ENCODE peak calls at places on chromosomes 2 and 18, in eight cellular contexts. X is foreskin fibroblast, L is lower leg skin, I is NAMALWA, J is adipocyte, B is keratinocyte, C is SHP77, P is NCI-H774. V is an unnamed sample.

GRCh38 chr2:165609672-165610071 is 140.2 kb downstream of the CSRNP3 start:
- DNase-seq in C (no peak), I (no peak), P (no peak), B (no peak), J (no peak), X (no peak), L (no peak), V (no peak)

GRCh38 chr2:188978291-188979081 is 4.3 kb downstream of the COL3A1 start:
- DNase-seq in X (peak; percentile 83), J (peak; percentile 83), C (no peak), L (peak; percentile 32), B (no peak), I (no peak), P (no peak), V (no peak)

GRCh38 chr18:27363918-27364317 is 178.8 kb upstream of the CHST9 start:
- DNase-seq in B (no peak), C (no peak), J (peak; percentile 50), I (peak; percentile 10), X (no peak), L (no peak), P (no peak), V (no peak)

GRCh38 chr2:54858021-54858681 is 134.7 kb downstream of the EML6 start:
- DNase-seq in L (no peak), C (no peak), P (no peak), J (peak; percentile 6), X (peak; percentile 44), B (no peak), I (no peak), V (no peak)

GRCh38 chr2:121754851-121755236 is 607 bp upstream of the TSN start:
- DNase-seq in B (no peak), J (no peak), X (no peak), L (no peak), C (no peak), P (no peak), I (no peak), V (no peak)

GRCh38 chr2:85996591-85996990 is 107.8 kb upstream of the ST3GAL5 start:
- DNase-seq in B (no peak), I (no peak), C (no peak), J (no peak), L (no peak), X (no peak), P (no peak), V (no peak)

GRCh38 chr2:43044093-43044614 is 182.3 kb downstream of the ZFP36L2 start:
- DNase-seq in I (no peak), C (no peak), B (no peak), X (no peak), P (no peak), J (no peak), L (no peak), V (no peak)

GRCh38 chr18:31683968-31684278 is 458 bp downstream of the B4GALT6 start:
- DNase-seq in X (no peak), L (no peak), P (no peak), J (no peak), B (no peak), C (no peak), I (no peak), V (no peak)

GRCh38 chr2:230269715-230270114 is 44.2 kb downstream of the SP140 start:
- DNase-seq in C (no peak), X (no peak), B (no peak), L (no peak), I (no peak), P (no peak), J (no peak), V (no peak)

GRCh38 chr18:10912790-10913560 is 236.4 kb downstream of the PIEZO2 start:
- DNase-seq in B (no peak), L (no peak), I (no peak), P (no peak), J (peak; percentile 75), C (no peak), X (peak; percentile 47), V (no peak)

GRCh38 chr2:144462266-144462665 is 57.7 kb downstream of the ZEB2 start:
- DNase-seq in I (no peak), C (no peak), B (no peak), P (no peak), L (no peak), J (no peak), X (no peak), V (no peak)

GRCh38 chr18:42182728-42183700 is 228.0 kb downstream of the PIK3C3 start:
- DNase-seq in C (no peak), L (no peak), X (no peak), P (no peak), B (no peak), J (peak; percentile 53), I (no peak), V (no peak)

GRCh38 chr18:6885992-6886823 is 156.7 kb downstream of the ARHGAP28 start:
- DNase-seq in L (peak; percentile 44), P (no peak), J (peak; percentile 91), X (peak; percentile 83), I (peak; percentile 53), B (no peak), C (peak; percentile 38), V (no peak)

GRCh38 chr2:177281400-177282021 is 17.0 kb upstream of the NFE2L2 start:
- DNase-seq in B (no peak), I (no peak), L (no peak), C (no peak), X (peak; percentile 24), P (no peak), J (no peak), V (no peak)

V was measured in omental fat pad.